ENCODE peak calls at places on chromosomes 5 and 9, in six cellular contexts. One of them, this sample, is unnamed.

GRCh38 chr9:27660148-27660547 is 86.9 kb upstream of the C9orf72 start:
- DNase-seq in neural crest cell: no peak
- DNase-seq in ACHN: no peak
- DNase-seq in MCF 10A: no peak
- DNase-seq in uterus: no peak
- DNase-seq in HFFc6: no peak
- DNase-seq in this sample: no peak

GRCh38 chr5:176497852-176498251 is 39.4 kb downstream of the RNF44 start:
- DNase-seq in ACHN: no peak
- DNase-seq in MCF 10A: peak
- DNase-seq in uterus: no peak
- DNase-seq in HFFc6: peak
- DNase-seq in neural crest cell: no peak
- DNase-seq in this sample: peak

GRCh38 chr9:4266602-4267001 is 33.3 kb downstream of the GLIS3 start:
- DNase-seq in uterus: no peak
- DNase-seq in HFFc6: no peak
- DNase-seq in neural crest cell: no peak
- DNase-seq in MCF 10A: no peak
- DNase-seq in ACHN: no peak
- DNase-seq in this sample: no peak

GRCh38 chr5:89584339-89584956 is 701.5 kb upstream of the MEF2C start:
- DNase-seq in neural crest cell: no peak
- DNase-seq in ACHN: peak
- DNase-seq in uterus: no peak
- DNase-seq in HFFc6: peak
- DNase-seq in MCF 10A: peak
- DNase-seq in this sample: peak

GRCh38 chr9:751137-752051 is 90.1 kb upstream of the DMRT1 start:
- DNase-seq in neural crest cell: no peak
- DNase-seq in MCF 10A: no peak
- DNase-seq in ACHN: no peak
- DNase-seq in HFFc6: peak
- DNase-seq in uterus: no peak
- DNase-seq in this sample: peak

GRCh38 chr5:122959740-122960450 is 76.6 kb downstream of the PPIC start:
- DNase-seq in MCF 10A: no peak
- DNase-seq in uterus: no peak
- DNase-seq in neural crest cell: no peak
- DNase-seq in ACHN: no peak
- DNase-seq in HFFc6: no peak
- DNase-seq in this sample: no peak

GRCh38 chr5:141039517-141039916 is 11.7 kb upstream of the PCDHB1 start:
- DNase-seq in ACHN: no peak
- DNase-seq in MCF 10A: peak
- DNase-seq in HFFc6: no peak
- DNase-seq in neural crest cell: no peak
- DNase-seq in uterus: no peak
- DNase-seq in this sample: no peak

GRCh38 chr5:126437706-126438105 is 14.5 kb downstream of the GRAMD2B start:
- DNase-seq in MCF 10A: no peak
- DNase-seq in ACHN: no peak
- DNase-seq in HFFc6: no peak
- DNase-seq in neural crest cell: no peak
- DNase-seq in uterus: no peak
- DNase-seq in this sample: no peak

GRCh38 chr5:59466271-59466670 is 427.3 kb downstream of the PDE4D start:
- DNase-seq in neural crest cell: no peak
- DNase-seq in HFFc6: no peak
- DNase-seq in ACHN: no peak
- DNase-seq in MCF 10A: no peak
- DNase-seq in uterus: no peak
- DNase-seq in this sample: no peak

GRCh38 chr5:72228957-72229356 is 91.1 kb downstream of the MRPS27 start:
- DNase-seq in ACHN: no peak
- DNase-seq in neural crest cell: no peak
- DNase-seq in MCF 10A: no peak
- DNase-seq in HFFc6: no peak
- DNase-seq in uterus: no peak
- DNase-seq in this sample: no peak

GRCh38 chr9:76586555-76587314 is 127.8 kb downstream of the GCNT1 start:
- DNase-seq in uterus: no peak
- DNase-seq in MCF 10A: no peak
- DNase-seq in ACHN: no peak
- DNase-seq in neural crest cell: no peak
- DNase-seq in HFFc6: no peak
- DNase-seq in this sample: no peak

GRCh38 chr5:132046915-132047314 is 13.5 kb upstream of the IL3 start:
- DNase-seq in uterus: no peak
- DNase-seq in neural crest cell: no peak
- DNase-seq in ACHN: no peak
- DNase-seq in MCF 10A: no peak
- DNase-seq in HFFc6: no peak
- DNase-seq in this sample: no peak

GRCh38 chr5:139462582-139463276 is at the start of gene ECSCR:
- DNase-seq in neural crest cell: no peak
- DNase-seq in uterus: no peak
- DNase-seq in MCF 10A: no peak
- DNase-seq in ACHN: no peak
- DNase-seq in HFFc6: no peak
- DNase-seq in this sample: no peak

GRCh38 chr5:138488481-138488945 is 23.2 kb downstream of the EGR1 start:
- DNase-seq in uterus: no peak
- DNase-seq in MCF 10A: peak
- DNase-seq in neural crest cell: no peak
- DNase-seq in ACHN: no peak
- DNase-seq in HFFc6: peak
- DNase-seq in this sample: peak

GRCh38 chr5:179241764-179242370 is 103.4 kb downstream of the ADAMTS2 start:
- DNase-seq in uterus: peak
- DNase-seq in HFFc6: no peak
- DNase-seq in ACHN: no peak
- DNase-seq in MCF 10A: no peak
- DNase-seq in neural crest cell: no peak
- DNase-seq in this sample: no peak

GRCh38 chr9:112033237-112034215 is 136.9 kb downstream of the UGCG start:
- DNase-seq in MCF 10A: no peak
- DNase-seq in neural crest cell: no peak
- DNase-seq in ACHN: no peak
- DNase-seq in HFFc6: no peak
- DNase-seq in uterus: no peak
- DNase-seq in this sample: no peak

This sample was measured in bronchial epithelial cell.